ENCODE peak calls at places on chromosomes 12 and 14, in six cellular contexts. V, A, R, K, F and Y are unnamed samples.

GRCh38 chr14:68688872-68689371 is 103.9 kb downstream of the ZFP36L1 start:
- DNase-seq in K (no peak), R (no peak), V (no peak), F (no peak), A (no peak), Y (peak; percentile 82)

GRCh38 chr14:74890262-74890661 is 8.5 kb downstream of the DLST start:
- DNase-seq in F (no peak), K (no peak), V (no peak), A (no peak), R (no peak), Y (no peak)

GRCh38 chr14:104237651-104238423 is 99.5 kb downstream of the KIF26A start:
- DNase-seq in R (no peak), A (peak; percentile 8), K (no peak), V (no peak), F (no peak), Y (no peak)

GRCh38 chr12:81450920-81451739 is 308.0 kb downstream of the PPFIA2 start:
- DNase-seq in V (peak; percentile 93), A (no peak), F (peak; percentile 19), R (peak; percentile 44), K (no peak), Y (peak; percentile 76)

GRCh38 chr14:72758420-72758819 is 135.5 kb downstream of the DPF3 start:
- DNase-seq in V (no peak), K (no peak), R (no peak), F (no peak), A (no peak), Y (no peak)

GRCh38 chr12:26251600-26251999 is 56.2 kb downstream of the SSPN start:
- DNase-seq in V (no peak), R (no peak), A (no peak), K (no peak), F (no peak), Y (peak; percentile 94)

GRCh38 chr12:82099216-82099615 is 259.0 kb downstream of the CCDC59 start:
- DNase-seq in R (no peak), V (no peak), K (no peak), F (no peak), A (no peak), Y (peak; percentile 56)

GRCh38 chr12:27924350-27925140 is 48.0 kb downstream of the PTHLH start:
- DNase-seq in V (no peak), R (no peak), A (no peak), F (no peak), K (no peak), Y (peak; percentile 41)

DNA sequence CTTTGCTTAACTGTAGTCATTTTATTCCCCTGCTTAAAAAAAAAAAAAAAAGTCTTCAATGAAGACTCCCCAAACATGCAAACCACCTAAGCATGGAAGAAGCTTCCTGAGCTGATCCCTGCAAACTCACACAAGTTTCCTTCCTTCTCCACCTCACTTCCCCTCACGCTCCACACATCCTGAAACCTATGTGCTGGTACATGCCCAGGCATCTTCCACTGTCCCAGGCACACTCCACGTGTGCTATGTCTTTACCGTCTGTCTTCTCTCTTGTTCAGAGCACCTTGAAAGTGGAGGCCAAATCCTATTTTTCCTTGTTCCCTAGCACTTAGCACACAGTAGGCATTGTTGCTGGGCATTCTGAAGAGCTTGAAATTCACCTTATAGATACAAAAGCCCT is 13.4 kb downstream of the LRIG3 start:
- DNase-seq in R (no peak), A (no peak), V (no peak), K (no peak), F (no peak), Y (no peak)
- H3K36me3 ChIP-seq in R (peaks cover 5% of the 10 kb centered on the region), A (peaks cover 45% of the 10 kb centered on the region), V (peaks cover 5% of the 10 kb centered on the region), K (no peaks in the 10 kb centered on the region), F (no peaks in the 10 kb centered on the region), Y (peaks cover 9% of the 10 kb centered on the region)

GRCh38 chr12:113445544-113446176 is 23.5 kb downstream of the SDSL start:
- DNase-seq in F (no peak), R (peak; percentile 37), V (no peak), K (no peak), A (no peak), Y (no peak)

GRCh38 chr12:113440947-113441782 is 19.0 kb downstream of the SDSL start:
- DNase-seq in A (no peak), K (no peak), F (no peak), R (no peak), V (peak; percentile 57), Y (no peak)

GRCh38 chr12:113440336-113440735 is 18.2 kb downstream of the SDSL start:
- DNase-seq in V (no peak), R (no peak), K (no peak), F (no peak), A (no peak), Y (no peak)

GRCh38 chr12:113439606-113440030 is 17.4 kb downstream of the SDSL start:
- DNase-seq in V (peak; percentile 78), A (peak; percentile 39), K (no peak), F (peak; percentile 55), R (no peak), Y (peak; percentile 21)

GRCh38 chr12:113443030-113443539 is 20.9 kb downstream of the SDSL start:
- DNase-seq in A (no peak), R (no peak), K (no peak), V (no peak), F (no peak), Y (no peak)
- H3K36me3 ChIP-seq in A (no peaks in the 10 kb centered on the region), R (no peaks in the 10 kb centered on the region), K (no peaks in the 10 kb centered on the region), V (no peaks in the 10 kb centered on the region), F (no peaks in the 10 kb centered on the region), Y (no peaks in the 10 kb centered on the region)

GRCh38 chr12:79016181-79016580 is 151.6 kb downstream of the SYT1 start:
- DNase-seq in A (no peak), V (no peak), F (no peak), R (peak; percentile 49), K (no peak), Y (no peak)

GRCh38 chr12:79008591-79008990 is 144.0 kb downstream of the SYT1 start:
- DNase-seq in R (no peak), A (no peak), K (no peak), F (no peak), V (no peak), Y (no peak)

GRCh38 chr12:79012616-79013015 is 148.0 kb downstream of the SYT1 start:
- DNase-seq in A (no peak), K (no peak), F (no peak), R (no peak), V (no peak), Y (no peak)
- H3K36me3 ChIP-seq in A (no peaks in the 10 kb centered on the region), K (no peaks in the 10 kb centered on the region), F (no peaks in the 10 kb centered on the region), R (no peaks in the 10 kb centered on the region), V (no peaks in the 10 kb centered on the region), Y (no peaks in the 10 kb centered on the region)

DNA sequence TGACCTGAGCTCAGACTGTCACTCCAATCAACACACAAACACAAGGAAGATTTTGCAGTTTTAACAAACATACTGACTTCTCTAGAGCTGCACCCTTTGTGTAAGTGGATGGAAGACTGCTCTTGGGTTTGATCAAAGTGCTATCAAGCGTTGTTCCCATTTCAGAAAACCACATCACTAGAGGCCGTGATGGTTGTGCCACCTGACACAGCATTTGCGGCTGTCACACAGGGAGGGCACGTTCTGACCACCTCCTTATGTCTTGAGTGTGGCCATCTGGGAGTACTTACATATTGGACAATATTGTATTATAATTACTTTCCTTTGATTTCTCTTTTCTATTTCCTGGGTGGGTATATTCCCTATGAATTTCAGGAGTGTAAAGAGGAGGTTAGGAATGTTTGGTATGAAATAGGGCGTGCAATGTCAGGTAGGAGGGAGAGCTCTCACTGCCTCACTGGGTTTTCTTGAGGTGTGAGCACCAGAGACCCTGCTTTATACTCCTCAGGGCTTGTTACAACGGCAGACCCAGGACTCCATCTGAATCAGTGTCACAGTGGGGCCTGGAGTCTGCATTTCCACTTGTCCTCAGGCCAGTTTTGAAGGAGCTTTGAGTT is 74.3 kb downstream of the SYNE3 start:
- DNase-seq in V (no peak), F (no peak), R (no peak), A (no peak), K (no peak), Y (no peak)
- H3K36me3 ChIP-seq in V (no peaks in the 10 kb centered on the region), F (no peaks in the 10 kb centered on the region), R (no peaks in the 10 kb centered on the region), A (peaks cover 30% of the 10 kb centered on the region), K (peaks cover 64% of the 10 kb centered on the region), Y (peaks cover 15% of the 10 kb centered on the region)

DNA sequence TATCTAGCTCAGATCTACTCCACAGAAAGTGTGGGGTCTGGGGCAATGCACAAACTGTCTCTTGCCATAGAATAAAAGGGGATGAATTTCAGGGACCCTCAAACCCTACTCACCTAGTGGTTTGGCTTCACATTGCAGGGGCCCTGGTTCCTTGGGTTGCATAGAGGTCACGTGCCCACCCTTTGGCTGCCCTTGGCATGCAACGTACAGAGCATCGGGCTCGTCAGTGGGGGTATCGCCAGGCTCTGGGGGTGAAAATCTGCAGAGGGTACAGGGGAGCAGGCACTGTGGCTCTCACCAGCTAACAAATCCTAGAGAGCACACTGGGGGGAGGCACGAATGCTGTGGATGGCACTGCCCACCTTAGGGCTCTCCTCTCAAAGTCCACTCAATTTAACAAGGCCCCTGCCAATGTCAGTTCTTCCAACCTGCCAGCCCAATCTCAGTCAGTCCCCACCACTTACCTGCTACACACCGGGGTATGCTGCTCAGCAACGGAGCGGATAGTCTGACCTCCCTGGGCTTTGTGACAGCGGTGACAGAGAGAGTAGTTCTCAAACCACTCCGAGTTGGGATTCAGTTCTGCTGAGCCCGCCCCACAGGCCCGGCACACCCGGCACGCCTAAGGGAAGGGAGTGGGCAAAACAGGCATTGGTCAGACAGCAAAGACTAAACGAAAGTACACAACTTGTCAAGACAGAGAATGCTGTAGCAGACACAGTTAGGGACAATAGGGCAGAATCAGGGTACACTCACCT is 8.0 kb downstream of the KMT2D start:
- DNase-seq in V (no peak), F (no peak), K (no peak), R (no peak), A (no peak), Y (no peak)
- H3K36me3 ChIP-seq in V (peaks cover 38% of the 10 kb centered on the region), F (peaks cover 40% of the 10 kb centered on the region), K (peaks cover 74% of the 10 kb centered on the region), R (peaks cover 14% of the 10 kb centered on the region), A (peaks cover 76% of the 10 kb centered on the region), Y (peaks cover 51% of the 10 kb centered on the region)

GRCh38 chr14:49783394-49784010 is 15.5 kb downstream of the KLHDC2 start:
- DNase-seq in K (no peak), V (no peak), R (no peak), F (no peak), A (no peak), Y (no peak)
- H3K36me3 ChIP-seq in K (peaks cover 84% of the 10 kb centered on the region), V (peaks cover 5% of the 10 kb centered on the region), R (no peaks in the 10 kb centered on the region), F (peaks cover 64% of the 10 kb centered on the region), A (peaks cover 100% of the 10 kb centered on the region), Y (peaks cover 5% of the 10 kb centered on the region)

DNA sequence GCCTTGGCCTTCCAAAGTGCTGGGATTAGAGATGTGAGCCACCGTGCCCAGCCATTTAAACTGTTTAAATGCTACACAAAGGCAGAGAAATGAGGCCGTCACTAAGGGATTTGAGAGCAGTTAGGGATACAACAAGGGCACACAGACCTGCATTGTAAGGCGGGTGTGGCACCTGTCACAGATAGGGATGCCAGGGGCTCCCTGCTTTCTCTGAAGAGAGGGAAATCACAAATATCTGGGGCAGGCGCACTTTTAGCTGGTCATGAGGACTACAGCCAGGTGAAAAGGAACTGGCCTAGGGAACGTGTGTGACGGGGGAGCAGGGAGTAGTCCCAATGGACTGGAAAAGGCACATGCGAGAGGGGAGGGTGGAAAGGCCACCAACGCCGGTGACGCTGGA is 9.7 kb downstream of the SSH1 start:
- DNase-seq in A (no peak), R (no peak), V (no peak), F (no peak), K (no peak), Y (no peak)
- H3K36me3 ChIP-seq in A (peaks cover 49% of the 10 kb centered on the region), R (no peaks in the 10 kb centered on the region), V (peaks cover 2% of the 10 kb centered on the region), F (no peaks in the 10 kb centered on the region), K (peaks cover 26% of the 10 kb centered on the region), Y (peaks cover 29% of the 10 kb centered on the region)

DNA sequence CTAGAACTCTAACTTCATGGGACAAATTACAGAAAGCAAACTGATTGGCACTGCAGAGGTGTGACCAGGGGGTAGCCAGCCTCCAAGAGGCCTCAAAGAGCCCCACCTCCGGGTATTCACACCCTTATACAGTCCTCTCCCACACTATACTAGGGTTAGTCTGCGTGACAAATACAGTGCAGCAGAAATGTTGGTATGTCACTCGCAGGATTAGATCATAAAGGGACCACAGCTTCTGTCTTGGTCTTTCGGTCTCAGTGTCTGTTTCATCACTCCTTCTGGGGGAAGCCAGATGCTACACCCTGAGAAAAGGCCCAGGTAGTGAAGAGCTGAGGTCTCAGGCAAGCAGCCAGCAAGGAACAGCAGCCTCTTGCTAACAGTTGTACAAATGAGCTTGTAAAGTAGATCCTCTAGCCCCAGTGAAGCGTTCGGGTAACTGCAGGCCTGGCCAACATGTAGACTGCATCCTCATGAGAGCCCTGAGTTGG is 68.9 kb upstream of the SAV1 start:
- DNase-seq in K (no peak), V (peak; percentile 7), A (no peak), R (no peak), F (no peak), Y (no peak)
- H3K36me3 ChIP-seq in K (peaks cover 61% of the 10 kb centered on the region), V (no peaks in the 10 kb centered on the region), A (peaks cover 76% of the 10 kb centered on the region), R (no peaks in the 10 kb centered on the region), F (no peaks in the 10 kb centered on the region), Y (peaks cover 1% of the 10 kb centered on the region)